ENCODE peak calls at places on chromosome 20, in seven cellular contexts. One of them, this sample, is unnamed.

GRCh38 chr20:10855031-10855430 is 181.2 kb upstream of the JAG1 start:
- DNase-seq in effector memory CD4-positive, alpha-beta T cell: no peak
- DNase-seq in body of pancreas: no peak
- DNase-seq in cardiac muscle cell: no peak
- DNase-seq in right lobe of liver: no peak
- DNase-seq in lung: no peak
- DNase-seq in left ventricle myocardium inferior: no peak
- DNase-seq in this sample: no peak

GRCh38 chr20:51182571-51182970 is 159.7 kb upstream of the KCNG1 start:
- DNase-seq in effector memory CD4-positive, alpha-beta T cell: no peak
- DNase-seq in body of pancreas: no peak
- DNase-seq in cardiac muscle cell: no peak
- DNase-seq in right lobe of liver: no peak
- DNase-seq in lung: no peak
- DNase-seq in left ventricle myocardium inferior: no peak
- DNase-seq in this sample: no peak

GRCh38 chr20:25065625-25066338 is 7.8 kb upstream of the ACSS1 start:
- DNase-seq in effector memory CD4-positive, alpha-beta T cell: peak; percentile 41
- DNase-seq in body of pancreas: peak; percentile 64
- DNase-seq in cardiac muscle cell: no peak
- DNase-seq in right lobe of liver: peak; percentile 34
- DNase-seq in lung: peak; percentile 62
- DNase-seq in left ventricle myocardium inferior: peak; percentile 64
- DNase-seq in this sample: no peak

GRCh38 chr20:23126281-23127061 is 40.3 kb upstream of the CD93 start:
- DNase-seq in effector memory CD4-positive, alpha-beta T cell: no peak
- DNase-seq in body of pancreas: no peak
- DNase-seq in cardiac muscle cell: no peak
- DNase-seq in right lobe of liver: peak; percentile 16
- DNase-seq in lung: no peak
- DNase-seq in left ventricle myocardium inferior: no peak
- DNase-seq in this sample: no peak

GRCh38 chr20:10249822-10250221 is 31.2 kb downstream of the SNAP25 start:
- DNase-seq in effector memory CD4-positive, alpha-beta T cell: no peak
- DNase-seq in body of pancreas: no peak
- DNase-seq in cardiac muscle cell: no peak
- DNase-seq in right lobe of liver: no peak
- DNase-seq in lung: no peak
- DNase-seq in left ventricle myocardium inferior: no peak
- DNase-seq in this sample: no peak

GRCh38 chr20:19120569-19120968 is 91.9 kb upstream of the SLC24A3 start:
- DNase-seq in effector memory CD4-positive, alpha-beta T cell: no peak
- DNase-seq in body of pancreas: no peak
- DNase-seq in cardiac muscle cell: no peak
- DNase-seq in right lobe of liver: no peak
- DNase-seq in lung: no peak
- DNase-seq in left ventricle myocardium inferior: no peak
- DNase-seq in this sample: no peak

GRCh38 chr20:49674383-49675352 is 39.0 kb downstream of the B4GALT5 start:
- DNase-seq in effector memory CD4-positive, alpha-beta T cell: no peak
- DNase-seq in body of pancreas: peak; percentile 40
- DNase-seq in cardiac muscle cell: no peak
- DNase-seq in right lobe of liver: no peak
- DNase-seq in lung: no peak
- DNase-seq in left ventricle myocardium inferior: no peak
- DNase-seq in this sample: no peak

GRCh38 chr20:11181964-11182363 is 508.2 kb upstream of the JAG1 start:
- DNase-seq in effector memory CD4-positive, alpha-beta T cell: no peak
- DNase-seq in body of pancreas: no peak
- DNase-seq in cardiac muscle cell: no peak
- DNase-seq in right lobe of liver: no peak
- DNase-seq in lung: no peak
- DNase-seq in left ventricle myocardium inferior: no peak
- DNase-seq in this sample: no peak

GRCh38 chr20:17871181-17871580 is 97.4 kb downstream of the SNX5 start:
- DNase-seq in effector memory CD4-positive, alpha-beta T cell: no peak
- DNase-seq in body of pancreas: no peak
- DNase-seq in cardiac muscle cell: no peak
- DNase-seq in right lobe of liver: no peak
- DNase-seq in lung: no peak
- DNase-seq in left ventricle myocardium inferior: no peak
- DNase-seq in this sample: no peak

GRCh38 chr20:14521436-14521835 is 184.0 kb upstream of the FLRT3 start:
- DNase-seq in effector memory CD4-positive, alpha-beta T cell: no peak
- DNase-seq in body of pancreas: no peak
- DNase-seq in cardiac muscle cell: no peak
- DNase-seq in right lobe of liver: no peak
- DNase-seq in lung: no peak
- DNase-seq in left ventricle myocardium inferior: no peak
- DNase-seq in this sample: no peak

GRCh38 chr20:10268636-10269035 is 50.0 kb downstream of the SNAP25 start:
- DNase-seq in effector memory CD4-positive, alpha-beta T cell: no peak
- DNase-seq in body of pancreas: no peak
- DNase-seq in cardiac muscle cell: no peak
- DNase-seq in right lobe of liver: no peak
- DNase-seq in lung: no peak
- DNase-seq in left ventricle myocardium inferior: no peak
- DNase-seq in this sample: no peak

GRCh38 chr20:10167025-10167424 is 51.6 kb upstream of the SNAP25 start:
- DNase-seq in effector memory CD4-positive, alpha-beta T cell: no peak
- DNase-seq in body of pancreas: no peak
- DNase-seq in cardiac muscle cell: no peak
- DNase-seq in right lobe of liver: no peak
- DNase-seq in lung: no peak
- DNase-seq in left ventricle myocardium inferior: no peak
- DNase-seq in this sample: no peak

GRCh38 chr20:53943522-53944291 is 126.7 kb downstream of the BCAS1 start:
- DNase-seq in effector memory CD4-positive, alpha-beta T cell: no peak
- DNase-seq in body of pancreas: no peak
- DNase-seq in cardiac muscle cell: peak; percentile 57
- DNase-seq in right lobe of liver: no peak
- DNase-seq in lung: no peak
- DNase-seq in left ventricle myocardium inferior: no peak
- DNase-seq in this sample: no peak

GRCh38 chr20:53940883-53941546 is 129.4 kb downstream of the BCAS1 start:
- DNase-seq in effector memory CD4-positive, alpha-beta T cell: no peak
- DNase-seq in body of pancreas: no peak
- DNase-seq in cardiac muscle cell: no peak
- DNase-seq in right lobe of liver: peak; percentile 42
- DNase-seq in lung: no peak
- DNase-seq in left ventricle myocardium inferior: peak; percentile 37
- DNase-seq in this sample: no peak

GRCh38 chr20:53941680-53942079 is 128.7 kb downstream of the BCAS1 start:
- DNase-seq in effector memory CD4-positive, alpha-beta T cell: no peak
- DNase-seq in body of pancreas: no peak
- DNase-seq in cardiac muscle cell: no peak
- DNase-seq in right lobe of liver: no peak
- DNase-seq in lung: no peak
- DNase-seq in left ventricle myocardium inferior: no peak
- DNase-seq in this sample: no peak

GRCh38 chr20:53942973-53943372 is 127.4 kb downstream of the BCAS1 start:
- DNase-seq in effector memory CD4-positive, alpha-beta T cell: no peak
- DNase-seq in body of pancreas: no peak
- DNase-seq in cardiac muscle cell: no peak
- DNase-seq in right lobe of liver: no peak
- DNase-seq in lung: no peak
- DNase-seq in left ventricle myocardium inferior: no peak
- DNase-seq in this sample: no peak

GRCh38 chr20:53942121-53942816 is 128.1 kb downstream of the BCAS1 start:
- DNase-seq in effector memory CD4-positive, alpha-beta T cell: no peak
- DNase-seq in body of pancreas: no peak
- DNase-seq in cardiac muscle cell: peak; percentile 35
- DNase-seq in right lobe of liver: no peak
- DNase-seq in lung: no peak
- DNase-seq in left ventricle myocardium inferior: no peak
- DNase-seq in this sample: no peak
- H3K27ac ChIP-seq in effector memory CD4-positive, alpha-beta T cell: no peak overlapping the region
- H3K27ac ChIP-seq in body of pancreas: no peak overlapping the region
- H3K27ac ChIP-seq in cardiac muscle cell: peak overlapping the region; percentile 38
- H3K27ac ChIP-seq in right lobe of liver: no peak overlapping the region
- H3K27ac ChIP-seq in lung: no peak overlapping the region
- H3K27ac ChIP-seq in left ventricle myocardium inferior: peak overlapping the region; percentile 87
- H3K27ac ChIP-seq in this sample: no peak overlapping the region

GRCh38 chr20:62796699-62797491 is 622 bp downstream of the MRGBP start:
- DNase-seq in effector memory CD4-positive, alpha-beta T cell: no peak
- DNase-seq in body of pancreas: no peak
- DNase-seq in cardiac muscle cell: no peak
- DNase-seq in right lobe of liver: no peak
- DNase-seq in lung: no peak
- DNase-seq in left ventricle myocardium inferior: no peak
- DNase-seq in this sample: no peak
- H3K27ac ChIP-seq in effector memory CD4-positive, alpha-beta T cell: peak overlapping the region; percentile 70
- H3K27ac ChIP-seq in body of pancreas: peak overlapping the region; percentile 91
- H3K27ac ChIP-seq in cardiac muscle cell: no peak overlapping the region
- H3K27ac ChIP-seq in right lobe of liver: peak overlapping the region; percentile 89
- H3K27ac ChIP-seq in lung: no peak overlapping the region
- H3K27ac ChIP-seq in left ventricle myocardium inferior: peak overlapping the region; percentile 92
- H3K27ac ChIP-seq in this sample: no peak overlapping the region

GRCh38 chr20:37347347-37347823 is 1.4 kb downstream of the SRC start:
- DNase-seq in effector memory CD4-positive, alpha-beta T cell: no peak
- DNase-seq in body of pancreas: no peak
- DNase-seq in cardiac muscle cell: no peak
- DNase-seq in right lobe of liver: no peak
- DNase-seq in lung: no peak
- DNase-seq in left ventricle myocardium inferior: no peak
- DNase-seq in this sample: no peak

GRCh38 chr20:37347891-37348642 is 2.1 kb downstream of the SRC start:
- DNase-seq in effector memory CD4-positive, alpha-beta T cell: no peak
- DNase-seq in body of pancreas: no peak
- DNase-seq in cardiac muscle cell: no peak
- DNase-seq in right lobe of liver: no peak
- DNase-seq in lung: no peak
- DNase-seq in left ventricle myocardium inferior: no peak
- DNase-seq in this sample: no peak

GRCh38 chr20:37346232-37346525 is 239 bp downstream of the SRC start:
- DNase-seq in effector memory CD4-positive, alpha-beta T cell: no peak
- DNase-seq in body of pancreas: no peak
- DNase-seq in cardiac muscle cell: no peak
- DNase-seq in right lobe of liver: no peak
- DNase-seq in lung: no peak
- DNase-seq in left ventricle myocardium inferior: no peak
- DNase-seq in this sample: no peak

GRCh38 chr20:37345339-37346231 is at the start of gene SRC:
- DNase-seq in effector memory CD4-positive, alpha-beta T cell: no peak
- DNase-seq in body of pancreas: peak; percentile 81
- DNase-seq in cardiac muscle cell: peak; percentile 74
- DNase-seq in right lobe of liver: peak; percentile 84
- DNase-seq in lung: peak; percentile 84
- DNase-seq in left ventricle myocardium inferior: peak; percentile 85
- DNase-seq in this sample: no peak

DNA sequence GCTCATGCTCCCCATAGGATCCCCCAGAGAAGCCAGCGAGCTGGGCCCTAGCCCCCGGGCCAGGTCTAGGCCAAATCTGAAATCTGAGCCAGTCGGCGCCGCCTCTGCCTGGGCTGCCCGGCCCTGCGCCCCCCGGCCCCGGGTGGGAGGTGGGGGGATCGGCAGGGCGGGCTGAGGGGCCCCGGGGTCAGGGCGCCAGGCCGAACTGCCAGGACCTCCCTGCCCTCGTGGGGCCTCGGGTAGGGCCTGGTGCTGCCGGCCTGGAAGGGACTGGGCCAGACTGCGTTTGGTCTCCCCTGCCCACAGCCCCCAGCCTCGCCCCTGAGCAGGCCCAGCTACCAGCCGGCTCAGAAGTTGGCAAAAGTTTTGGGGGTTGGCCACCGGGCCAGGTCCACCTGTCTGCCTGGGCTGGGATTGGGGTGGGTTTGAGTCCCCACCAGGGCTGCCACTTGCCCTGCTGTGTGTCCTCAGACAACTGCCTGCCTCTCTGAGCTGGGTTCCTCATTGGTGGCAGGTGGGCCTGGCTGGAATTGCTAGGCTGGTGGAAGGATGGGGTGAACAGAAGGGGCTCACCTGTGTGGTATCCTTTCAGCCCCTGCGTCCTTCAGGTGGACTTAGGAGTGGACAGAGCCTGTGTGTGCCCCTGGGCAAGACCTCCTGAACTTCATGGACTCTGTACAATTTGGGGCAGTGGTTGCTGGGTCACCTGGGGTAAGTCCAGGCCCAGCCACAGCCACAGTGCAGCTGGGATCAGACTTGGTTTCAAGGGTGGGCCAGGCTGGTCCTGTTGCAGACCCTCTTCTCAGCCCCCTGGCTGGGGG is 796 bp downstream of the SRC start:
- DNase-seq in effector memory CD4-positive, alpha-beta T cell: no peak
- DNase-seq in body of pancreas: no peak
- DNase-seq in cardiac muscle cell: peak; percentile 40
- DNase-seq in right lobe of liver: no peak
- DNase-seq in lung: no peak
- DNase-seq in left ventricle myocardium inferior: no peak
- DNase-seq in this sample: no peak
- H3K27ac ChIP-seq in effector memory CD4-positive, alpha-beta T cell: no peak overlapping the region
- H3K27ac ChIP-seq in body of pancreas: peak overlapping the region; percentile 79
- H3K27ac ChIP-seq in cardiac muscle cell: peak overlapping the region; percentile 82
- H3K27ac ChIP-seq in right lobe of liver: peak overlapping the region; percentile 51
- H3K27ac ChIP-seq in lung: no peak overlapping the region
- H3K27ac ChIP-seq in left ventricle myocardium inferior: peak overlapping the region; percentile 80
- H3K27ac ChIP-seq in this sample: peak overlapping the region; percentile 85

GRCh38 chr20:36184816-36185776 is 30.6 kb downstream of the EPB41L1 start:
- DNase-seq in effector memory CD4-positive, alpha-beta T cell: no peak
- DNase-seq in body of pancreas: no peak
- DNase-seq in cardiac muscle cell: no peak
- DNase-seq in right lobe of liver: no peak
- DNase-seq in lung: no peak
- DNase-seq in left ventricle myocardium inferior: peak; percentile 1
- DNase-seq in this sample: no peak
- H3K27ac ChIP-seq in effector memory CD4-positive, alpha-beta T cell: no peak overlapping the region
- H3K27ac ChIP-seq in body of pancreas: no peak overlapping the region
- H3K27ac ChIP-seq in cardiac muscle cell: no peak overlapping the region
- H3K27ac ChIP-seq in right lobe of liver: no peak overlapping the region
- H3K27ac ChIP-seq in lung: no peak overlapping the region
- H3K27ac ChIP-seq in left ventricle myocardium inferior: no peak overlapping the region
- H3K27ac ChIP-seq in this sample: no peak overlapping the region

GRCh38 chr20:699811-700338 is 24.3 kb upstream of the SCRT2 start:
- DNase-seq in effector memory CD4-positive, alpha-beta T cell: no peak
- DNase-seq in body of pancreas: no peak
- DNase-seq in cardiac muscle cell: peak; percentile 74
- DNase-seq in right lobe of liver: peak; percentile 89
- DNase-seq in lung: no peak
- DNase-seq in left ventricle myocardium inferior: peak; percentile 84
- DNase-seq in this sample: no peak
- H3K27ac ChIP-seq in effector memory CD4-positive, alpha-beta T cell: no peak overlapping the region
- H3K27ac ChIP-seq in body of pancreas: no peak overlapping the region
- H3K27ac ChIP-seq in cardiac muscle cell: no peak overlapping the region
- H3K27ac ChIP-seq in right lobe of liver: no peak overlapping the region
- H3K27ac ChIP-seq in lung: no peak overlapping the region
- H3K27ac ChIP-seq in left ventricle myocardium inferior: peak overlapping the region; percentile 84
- H3K27ac ChIP-seq in this sample: no peak overlapping the region

GRCh38 chr20:63536241-63536977 is 767 bp downstream of the PTK6 start:
- DNase-seq in effector memory CD4-positive, alpha-beta T cell: no peak
- DNase-seq in body of pancreas: peak; percentile 71
- DNase-seq in cardiac muscle cell: no peak
- DNase-seq in right lobe of liver: no peak
- DNase-seq in lung: no peak
- DNase-seq in left ventricle myocardium inferior: no peak
- DNase-seq in this sample: no peak
- H3K27ac ChIP-seq in effector memory CD4-positive, alpha-beta T cell: no peak overlapping the region
- H3K27ac ChIP-seq in body of pancreas: peak overlapping the region; percentile 25
- H3K27ac ChIP-seq in cardiac muscle cell: no peak overlapping the region
- H3K27ac ChIP-seq in right lobe of liver: no peak overlapping the region
- H3K27ac ChIP-seq in lung: no peak overlapping the region
- H3K27ac ChIP-seq in left ventricle myocardium inferior: no peak overlapping the region
- H3K27ac ChIP-seq in this sample: no peak overlapping the region